ENCODE peak calls at places on chromosomes 16 and 17, in seven cellular contexts. M, R, Z, U, H, P and C are unnamed samples.

GRCh38 chr16:62077998-62078397 is 41.8 kb upstream of the CDH8 start:
- DNase-seq in U (no peak), M (peak; percentile 81), Z (no peak), H (peak; percentile 3), R (peak; percentile 4), P (no peak), C (no peak)

GRCh38 chr16:29680180-29680598 is 1.2 kb downstream of the QPRT start:
- DNase-seq in P (no peak), R (no peak), U (no peak), M (peak; percentile 57), H (no peak), Z (no peak), C (no peak)

GRCh38 chr17:81866440-81867122 is 4.6 kb downstream of the ARHGDIA start:
- DNase-seq in Z (peak; percentile 28), U (peak; percentile 31), P (no peak), M (no peak), H (peak; percentile 39), R (peak; percentile 30), C (no peak)

GRCh38 chr17:2468270-2468669 is 43.4 kb downstream of the METTL16 start:
- DNase-seq in U (no peak), P (peak; percentile 99), M (no peak), H (peak; percentile 81), Z (peak; percentile 84), R (no peak), C (no peak)

GRCh38 chr16:4661661-4662060 is 31.7 kb upstream of the NUDT16L1 start:
- DNase-seq in Z (no peak), H (no peak), P (peak; percentile 51), U (no peak), R (no peak), M (no peak), C (no peak)

GRCh38 chr17:46003907-46004748 is 5.1 kb downstream of the STH start:
- DNase-seq in H (no peak), P (peak; percentile 18), M (no peak), Z (peak; percentile 38), R (peak; percentile 15), U (no peak), C (no peak)

GRCh38 chr17:82767041-82767754 is 15.3 kb downstream of the TBCD start:
- DNase-seq in M (peak; percentile 90), P (peak; percentile 14), H (peak; percentile 60), Z (peak; percentile 60), U (peak; percentile 59), R (peak; percentile 59), C (no peak)

GRCh38 chr16:66065869-66066403 is 300.6 kb upstream of the CDH5 start:
- DNase-seq in R (peak; percentile 33), P (no peak), M (no peak), Z (peak; percentile 21), H (no peak), U (no peak), C (no peak)

GRCh38 chr16:82773018-82773417 is 146.2 kb downstream of the CDH13 start:
- DNase-seq in H (no peak), U (no peak), M (no peak), Z (peak; percentile 12), R (no peak), P (peak; percentile 60), C (no peak)

GRCh38 chr17:71975998-71976649 is 144.7 kb upstream of the SOX9 start:
- DNase-seq in M (peak; percentile 11), H (peak; percentile 96), R (peak; percentile 95), U (no peak), P (peak; percentile 97), Z (peak; percentile 98), C (no peak)

GRCh38 chr16:72502654-72503005 is 330.7 kb upstream of the PMFBP1 start:
- DNase-seq in M (no peak), U (no peak), Z (no peak), R (no peak), P (no peak), H (no peak), C (no peak)

GRCh38 chr16:1042776-1043349 is 29.7 kb upstream of the SSTR5 start:
- DNase-seq in U (peak; percentile 28), H (no peak), R (peak; percentile 20), M (no peak), P (no peak), Z (no peak), C (no peak)

GRCh38 chr16:28604186-28604565 is 5.7 kb downstream of the SULT1A1 start:
- DNase-seq in H (no peak), P (no peak), R (no peak), Z (no peak), M (no peak), U (no peak), C (no peak)

GRCh38 chr17:29613371-29613837 is 9.3 kb downstream of the CORO6 start:
- DNase-seq in R (peak; percentile 93), H (peak; percentile 90), U (no peak), P (peak; percentile 75), Z (peak; percentile 96), M (peak; percentile 96), C (peak; percentile 90)

GRCh38 chr16:82311528-82311927 is 141.5 kb upstream of the MPHOSPH6 start:
- DNase-seq in M (no peak), U (no peak), H (no peak), P (no peak), Z (no peak), R (no peak), C (no peak)

GRCh38 chr17:63001689-63002394 is 35.8 kb downstream of the TANC2 start:
- DNase-seq in H (peak; percentile 39), M (no peak), R (no peak), P (no peak), Z (no peak), U (no peak), C (no peak)

GRCh38 chr16:58417035-58417434 is 24.8 kb downstream of the GINS3 start:
- DNase-seq in U (no peak), R (no peak), Z (no peak), P (no peak), H (no peak), M (no peak), C (no peak)

GRCh38 chr16:19645557-19645981 is 72.5 kb downstream of the KNOP1 start:
- DNase-seq in R (peak; percentile 77), M (no peak), H (peak; percentile 52), P (peak; percentile 16), U (no peak), Z (peak; percentile 55), C (no peak)

GRCh38 chr17:17983376-17983775 is 10.7 kb downstream of the DRC3 start:
- DNase-seq in M (no peak), R (peak; percentile 50), P (no peak), U (no peak), H (no peak), Z (no peak), C (no peak)

DNA sequence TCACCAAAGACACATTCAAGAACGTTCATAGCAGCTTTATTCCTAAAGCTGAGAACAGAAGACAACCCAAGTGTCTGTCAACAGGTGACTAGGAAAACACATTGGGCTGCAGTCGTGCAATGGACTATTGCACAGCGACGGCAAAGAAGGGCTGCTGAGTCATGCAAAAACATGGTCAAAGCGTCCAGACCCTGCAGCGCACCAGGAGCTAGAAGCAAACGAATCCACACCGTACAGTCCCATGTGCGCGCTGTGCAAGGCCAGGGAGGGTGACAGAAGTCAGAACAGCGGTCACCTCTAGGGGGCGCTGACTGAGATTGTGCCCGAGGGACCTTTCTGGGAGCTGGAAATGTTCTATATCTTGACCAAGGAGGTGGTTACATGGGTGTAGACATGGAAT is 266.4 kb downstream of the MAF start:
- DNase-seq in U (peak; percentile 67), M (peak; percentile 73), Z (no peak), R (no peak), P (no peak), H (no peak), C (no peak)
- TF ChIP-seq CTCF in U (peak; percentile 63), M (peak; percentile 91), Z (no peak), R (no peak), P (no peak), H (no peak), C (peak; percentile 41)

GRCh38 chr17:70158581-70158980 is 10.8 kb upstream of the KCNJ2 start:
- DNase-seq in M (no peak), H (no peak), R (peak; percentile 60), U (no peak), P (no peak), Z (no peak), C (no peak)

GRCh38 chr17:70158180-70158579 is 11.2 kb upstream of the KCNJ2 start:
- DNase-seq in H (no peak), R (peak; percentile 46), Z (peak; percentile 17), M (no peak), U (no peak), P (no peak), C (no peak)

GRCh38 chr17:70157151-70157550 is 12.2 kb upstream of the KCNJ2 start:
- DNase-seq in H (no peak), Z (no peak), P (no peak), M (no peak), R (no peak), U (no peak), C (no peak)

GRCh38 chr17:70161519-70161918 is 7.8 kb upstream of the KCNJ2 start:
- DNase-seq in H (no peak), U (no peak), Z (no peak), P (no peak), M (no peak), R (no peak), C (no peak)

GRCh38 chr17:70159980-70160379 is 9.4 kb upstream of the KCNJ2 start:
- DNase-seq in U (no peak), Z (no peak), H (peak; percentile 28), R (no peak), P (peak; percentile 23), M (no peak), C (no peak)
- TF ChIP-seq CTCF in U (no peak), Z (no peak), H (no peak), R (no peak), P (no peak), M (no peak), C (no peak)

DNA sequence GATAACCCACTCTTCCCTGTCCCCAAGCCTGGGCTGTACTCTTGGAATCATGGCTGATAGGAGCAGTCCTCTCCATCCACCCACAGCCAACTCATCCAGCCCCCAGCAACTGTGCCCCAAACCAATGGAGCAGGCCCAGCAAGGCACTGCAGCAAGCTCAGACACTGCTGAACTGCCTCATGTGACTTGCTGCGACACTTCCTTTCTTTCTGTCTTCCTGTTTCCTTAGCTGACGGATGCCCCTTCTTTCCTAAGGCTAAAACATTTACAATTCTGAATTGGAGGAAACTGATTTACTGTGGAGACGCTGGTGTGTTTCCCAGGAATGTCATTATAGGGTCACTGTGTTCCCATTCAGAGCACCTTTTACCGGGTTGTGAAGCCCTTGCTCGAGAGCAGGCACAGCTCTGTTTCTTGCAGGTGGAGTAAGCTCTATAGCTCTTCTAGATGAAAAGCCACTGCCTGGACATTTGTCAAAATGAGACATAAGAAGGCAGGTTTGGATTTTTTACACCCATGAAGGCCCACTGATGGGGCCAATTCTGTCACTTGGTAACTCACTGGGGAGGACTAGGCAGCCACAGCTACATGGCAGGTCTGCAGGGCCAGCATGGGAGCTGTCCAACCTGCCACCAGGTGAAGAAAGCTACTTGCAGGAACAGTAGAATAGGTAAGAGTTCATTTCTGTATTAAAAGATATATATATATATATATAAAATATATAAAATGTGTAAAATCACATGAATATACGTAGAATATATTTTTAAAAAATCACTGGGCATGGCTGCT is 27.4 kb downstream of the TMEM11 start:
- DNase-seq in Z (no peak), R (no peak), P (no peak), H (no peak), M (no peak), U (no peak), C (no peak)
- TF ChIP-seq CTCF in Z (no peak), R (no peak), P (no peak), H (no peak), M (no peak), U (no peak), C (no peak)

DNA sequence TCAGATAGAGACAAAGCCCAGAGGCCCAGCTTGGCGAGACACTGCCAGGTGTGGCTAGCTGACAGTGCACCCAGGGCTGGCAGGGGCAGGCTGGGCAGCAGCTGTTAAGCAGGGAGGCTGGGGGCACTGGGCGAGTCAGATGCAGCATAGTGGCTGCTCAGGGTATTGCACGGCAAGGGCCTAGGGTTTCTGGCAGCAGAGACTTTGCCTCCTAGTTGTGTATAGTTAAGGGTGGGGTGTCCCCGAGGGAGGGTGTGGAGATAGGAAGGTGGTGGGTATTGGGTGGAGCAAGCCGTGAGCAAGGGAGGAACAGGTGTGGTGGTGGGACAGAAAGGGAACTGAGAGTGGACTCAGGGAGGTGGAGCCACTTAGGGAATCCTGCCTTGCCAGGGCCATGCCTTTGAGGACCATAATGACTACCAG is 66.0 kb downstream of the SMPD3 start:
- DNase-seq in P (no peak), M (peak; percentile 68), R (no peak), Z (no peak), H (no peak), U (no peak), C (no peak)
- TF ChIP-seq CTCF in P (no peak), M (peak; percentile 52), R (peak; percentile 32), Z (peak; percentile 19), H (peak; percentile 30), U (peak; percentile 15), C (peak; percentile 11)